ENCODE peak calls at places on chromosomes 12 and 14, in seven cellular contexts. D is tibial artery, O is lower lobe of right lung, R is iPS DF 6.9, I is PC-3, H is kidney, F is fibroblast of lung. Y is an unnamed sample. For H3K4me1, the result is how much of the 10 kb centered on the place peaks cover.

GRCh38 chr12:114678718-114679117 is 5.3 kb downstream of the TBX3 start:
- DNase-seq in H (no peak), D (no peak), F (no peak), R (no peak), I (peak), O (no peak), Y (no peak)

GRCh38 chr12:89059721-89060120 is 292.6 kb downstream of the DUSP6 start:
- DNase-seq in O (no peak), H (no peak), D (no peak), F (no peak), R (no peak), I (no peak), Y (no peak)

GRCh38 chr12:90953956-90954421 is 987 bp downstream of the CCER1 start:
- DNase-seq in D (no peak), R (peak), F (no peak), O (no peak), I (no peak), H (peak), Y (no peak)

GRCh38 chr12:1518763-1519516 is 75.4 kb downstream of the FBXL14 start:
- DNase-seq in I (peak), H (no peak), R (no peak), D (peak), O (no peak), F (peak), Y (no peak)

GRCh38 chr12:108825205-108825950 is 32.0 kb downstream of the SSH1 start:
- DNase-seq in O (no peak), H (no peak), F (peak), D (no peak), I (no peak), R (no peak), Y (no peak)

GRCh38 chr12:91574391-91574790 is 391.8 kb upstream of the DCN start:
- DNase-seq in F (no peak), O (no peak), D (no peak), R (no peak), I (no peak), H (no peak), Y (no peak)

GRCh38 chr12:76444408-76444984 is 96.3 kb upstream of the BBS10 start:
- DNase-seq in F (no peak), R (no peak), O (no peak), I (no peak), H (no peak), D (no peak), Y (no peak)

GRCh38 chr14:94904636-94905035 is 134.7 kb upstream of the GSC start:
- DNase-seq in I (no peak), F (no peak), D (no peak), R (peak), H (no peak), O (no peak), Y (no peak)

GRCh38 chr14:90649096-90649495 is 167.1 kb downstream of the TTC7B start:
- DNase-seq in R (no peak), I (no peak), H (no peak), F (peak), O (no peak), D (no peak), Y (no peak)

GRCh38 chr14:91374897-91375747 is 42.5 kb downstream of the CCDC88C start:
- DNase-seq in I (no peak), R (no peak), F (no peak), H (no peak), D (no peak), O (no peak), Y (no peak)

GRCh38 chr12:131452444-131452860 is 258.4 kb upstream of the SFSWAP start:
- DNase-seq in D (no peak), F (no peak), H (no peak), I (peak), R (no peak), O (no peak), Y (peak)

GRCh38 chr12:42612258-42612608 is 22.7 kb upstream of the PRICKLE1 start:
- DNase-seq in O (no peak), I (no peak), F (peak), R (no peak), H (no peak), D (no peak), Y (no peak)

GRCh38 chr14:75504411-75504810 is 17.9 kb upstream of the BATF start:
- DNase-seq in I (no peak), O (no peak), F (no peak), D (no peak), H (no peak), R (no peak), Y (no peak)

GRCh38 chr12:96171905-96172304 is 22.3 kb upstream of the ELK3 start:
- DNase-seq in D (no peak), H (no peak), F (no peak), O (no peak), I (no peak), R (no peak), Y (no peak)

GRCh38 chr14:71395151-71395604 is 487.9 kb downstream of the PCNX1 start:
- DNase-seq in H (no peak), I (no peak), O (no peak), D (no peak), F (no peak), R (no peak), Y (no peak)

GRCh38 chr12:38056701-38057689 is 259.6 kb upstream of the ALG10B start:
- DNase-seq in F (no peak), H (no peak), D (no peak), O (no peak), I (peak), R (no peak), Y (no peak)

GRCh38 chr12:2919249-2919648 is 28.6 kb downstream of the TULP3 start:
- DNase-seq in F (no peak), H (no peak), R (no peak), I (no peak), D (no peak), O (no peak), Y (no peak)

GRCh38 chr12:85843606-85844325 is 7.6 kb upstream of the RASSF9 start:
- DNase-seq in H (no peak), D (no peak), R (no peak), O (peak), I (no peak), F (no peak), Y (no peak)

GRCh38 chr14:61813101-61813596 is 50.9 kb downstream of the SNAPC1 start:
- DNase-seq in O (no peak), H (no peak), R (no peak), F (no peak), D (no peak), I (no peak), Y (no peak)

GRCh38 chr12:130977046-130977758 is 23.5 kb downstream of the ADGRD1 start:
- DNase-seq in D (no peak), O (no peak), H (no peak), R (no peak), F (no peak), I (no peak), Y (no peak)

GRCh38 chr14:39762576-39763401 is 330.6 kb upstream of the FBXO33 start:
- DNase-seq in I (no peak), H (no peak), D (no peak), R (no peak), O (no peak), F (no peak), Y (no peak)

GRCh38 chr12:96223411-96224218 is 29.4 kb downstream of the ELK3 start:
- DNase-seq in I (no peak), F (no peak), D (no peak), H (no peak), R (no peak), O (no peak), Y (no peak)

GRCh38 chr12:120719072-120719471 is 6.6 kb upstream of the ACADS start:
- DNase-seq in D (no peak), H (no peak), F (no peak), O (no peak), R (no peak), I (no peak), Y (no peak)

GRCh38 chr14:23009483-23009938 is 432 bp downstream of the C14orf93 start:
- DNase-seq in H (no peak), D (no peak), O (no peak), F (no peak), R (no peak), I (no peak), Y (no peak)

GRCh38 chr12:40137252-40137651 is 31.4 kb upstream of the SLC2A13 start:
- DNase-seq in D (no peak), I (no peak), F (no peak), R (no peak), H (no peak), O (no peak), Y (no peak)

GRCh38 chr12:18632848-18633247 is 105.0 kb downstream of the PLCZ1 start:
- DNase-seq in I (no peak), D (no peak), O (no peak), H (no peak), F (no peak), R (no peak), Y (no peak)

GRCh38 chr14:53011053-53011462 is 60.2 kb upstream of the FERMT2 start:
- DNase-seq in O (peak), R (peak), D (peak), I (peak), H (peak), F (peak), Y (no peak)

GRCh38 chr14:44586910-44587309 is 79.8 kb upstream of the FSCB start:
- DNase-seq in D (no peak), I (no peak), R (no peak), O (no peak), F (no peak), H (no peak), Y (no peak)

GRCh38 chr12:130826151-130826801 is 12.8 kb downstream of the STX2 start:
- DNase-seq in O (peak), F (peak), D (no peak), I (peak), H (peak), R (peak), Y (peak)

GRCh38 chr14:60151715-60152114 is 13.5 kb downstream of the DHRS7 start:
- DNase-seq in D (peak), F (peak), O (peak), R (no peak), I (peak), H (peak), Y (peak)

GRCh38 chr14:67579040-67579439 is 21.0 kb downstream of the PIGH start:
- DNase-seq in R (no peak), H (no peak), F (no peak), I (no peak), O (peak), D (peak), Y (peak)

GRCh38 chr14:64878775-64879634 is 702 bp downstream of the SPTB start:
- DNase-seq in H (no peak), D (no peak), R (no peak), I (no peak), O (no peak), F (no peak), Y (no peak)

GRCh38 chr12:102501773-102502172 is 21.4 kb upstream of the IGF1 start:
- DNase-seq in D (no peak), I (no peak), H (no peak), O (no peak), R (no peak), F (no peak), Y (no peak)

GRCh38 chr12:5619628-5620027 is 187.7 kb downstream of the NTF3 start:
- DNase-seq in H (no peak), I (no peak), R (no peak), F (no peak), D (no peak), O (no peak), Y (no peak)

GRCh38 chr12:32134144-32134888 is 27.7 kb downstream of the BICD1 start:
- DNase-seq in H (no peak), R (no peak), O (no peak), I (peak), D (no peak), F (peak), Y (no peak)

GRCh38 chr12:52182898-52183543 is 8.8 kb downstream of the KRT80 start:
- DNase-seq in H (no peak), R (no peak), F (no peak), I (peak), D (no peak), O (no peak), Y (no peak)
- H3K4me1 ChIP-seq in H (under half), R (under half), F (half or more), I (half or more), D (under half), O (under half), Y (under half)

GRCh38 chr12:46389130-46389616 is 16.6 kb upstream of the SLC38A2 start:
- DNase-seq in O (no peak), F (peak), H (no peak), I (no peak), R (no peak), D (peak), Y (no peak)

GRCh38 chr12:46390304-46390703 is 17.7 kb upstream of the SLC38A2 start:
- DNase-seq in H (no peak), O (no peak), I (no peak), F (no peak), R (no peak), D (no peak), Y (no peak)

GRCh38 chr12:46386877-46387629 is 14.5 kb upstream of the SLC38A2 start:
- DNase-seq in I (peak), O (peak), R (no peak), D (peak), F (peak), H (peak), Y (peak)

GRCh38 chr12:46387697-46388096 is 15.1 kb upstream of the SLC38A2 start:
- DNase-seq in H (no peak), I (no peak), D (no peak), R (no peak), F (no peak), O (no peak), Y (peak)

DNA sequence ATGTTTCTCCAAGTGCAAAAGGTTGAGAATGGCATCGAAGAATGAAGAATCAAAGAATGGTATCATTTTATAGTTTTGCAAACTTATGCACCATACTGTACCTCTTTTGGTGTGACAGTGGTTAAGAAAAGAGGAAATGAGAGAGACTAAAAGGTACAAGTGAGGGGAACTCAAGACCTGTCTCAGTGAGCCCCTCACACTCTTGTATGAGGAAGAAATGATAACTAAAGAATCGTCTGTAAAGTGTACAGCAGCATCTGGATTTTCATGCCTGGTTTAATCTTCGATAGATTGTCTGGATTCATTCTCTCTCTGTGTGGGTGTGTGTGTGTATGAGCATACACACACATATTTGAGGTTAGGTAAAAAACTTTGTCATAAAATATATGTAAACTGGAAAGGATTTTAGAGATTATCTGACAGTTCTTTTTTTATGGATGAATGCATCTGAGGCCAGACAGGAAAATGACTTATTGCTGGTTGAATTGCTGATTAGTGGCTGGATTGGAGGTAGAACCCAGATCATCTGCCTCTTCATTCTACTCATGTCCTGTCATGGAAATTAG is 15.9 kb upstream of the SLC38A2 start:
- DNase-seq in H (no peak), O (no peak), D (no peak), I (peak), F (no peak), R (no peak), Y (no peak)
- H3K4me3 ChIP-seq in H (no peak), O (no peak), D (peak), I (peak), F (no peak), R (no peak), Y (no peak)

GRCh38 chr14:104784218-104784568 is 11.4 kb downstream of the AKT1 start:
- DNase-seq in H (no peak), O (no peak), F (no peak), R (no peak), I (no peak), D (no peak), Y (no peak)

GRCh38 chr14:104783484-104784217 is 11.9 kb downstream of the AKT1 start:
- DNase-seq in I (no peak), R (no peak), O (no peak), H (no peak), D (no peak), F (no peak), Y (no peak)

GRCh38 chr14:104785708-104786080 is 9.9 kb downstream of the AKT1 start:
- DNase-seq in I (no peak), R (no peak), D (no peak), O (no peak), H (no peak), F (no peak), Y (no peak)

GRCh38 chr14:104786091-104786586 is 9.4 kb downstream of the AKT1 start:
- DNase-seq in O (peak), R (no peak), F (no peak), D (no peak), I (no peak), H (no peak), Y (peak)

GRCh38 chr14:104784846-104785707 is 10.5 kb downstream of the AKT1 start:
- DNase-seq in F (no peak), D (no peak), R (no peak), O (peak), H (no peak), I (no peak), Y (no peak)
- H3K27ac ChIP-seq in F (no peak), D (no peak), R (no peak), O (peak), H (no peak), I (no peak), Y (peak)

GRCh38 chr12:124676725-124677462 is 109.5 kb upstream of the NCOR2 start:
- DNase-seq in H (peak), D (no peak), O (no peak), R (no peak), F (no peak), I (no peak), Y (no peak)
- H3K4me1 ChIP-seq in H (under half), D (under half), O (under half), R (under half), F (under half), I (under half), Y (under half)